ENCODE peak calls at places on chromosomes 6 and 20, in six cellular contexts. R is PC-3, A is spleen, G is Karpas-422, Q is heart left ventricle, X is neural progenitor cell. B is an unnamed sample. For H3K36me3, the result is how much of the 10 kb centered on the place peaks cover.

GRCh38 chr6:22727709-22728108 is 158.3 kb downstream of the HDGFL1 start:
- DNase-seq in R (no peak), A (no peak), G (no peak), Q (no peak), X (no peak), B (no peak)

GRCh38 chr6:80638222-80639055 is 532.0 kb downstream of the BCKDHB start:
- DNase-seq in R (peak), A (no peak), G (no peak), Q (no peak), X (no peak), B (peak)

GRCh38 chr6:149987602-149988107 is 23.9 kb downstream of the ULBP1 start:
- DNase-seq in R (no peak), A (no peak), G (no peak), Q (no peak), X (no peak), B (no peak)

GRCh38 chr6:90219168-90219985 is 77.3 kb downstream of the BACH2 start:
- DNase-seq in R (peak), A (no peak), G (no peak), Q (no peak), X (peak), B (no peak)

GRCh38 chr6:38350882-38351281 is 288.8 kb downstream of the BTBD9 start:
- DNase-seq in R (no peak), A (no peak), G (no peak), Q (no peak), X (peak), B (no peak)

GRCh38 chr6:23456396-23456795 is 669.6 kb upstream of the NRSN1 start:
- DNase-seq in R (no peak), A (no peak), G (no peak), Q (no peak), X (no peak), B (no peak)

GRCh38 chr20:38897267-38897666 is 28.9 kb upstream of the FAM83D start:
- DNase-seq in R (no peak), A (no peak), G (no peak), Q (no peak), X (no peak), B (no peak)

GRCh38 chr6:52976591-52977035 is 18.5 kb downstream of the GSTA4 start:
- DNase-seq in R (no peak), A (no peak), G (no peak), Q (no peak), X (peak), B (peak)

GRCh38 chr20:21156266-21156665 is 30.4 kb downstream of the KIZ start:
- DNase-seq in R (no peak), A (no peak), G (no peak), Q (no peak), X (no peak), B (no peak)

GRCh38 chr20:10640897-10641296 is 32.9 kb downstream of the JAG1 start:
- DNase-seq in R (no peak), A (no peak), G (no peak), Q (no peak), X (no peak), B (no peak)

GRCh38 chr20:10641893-10642292 is 31.9 kb downstream of the JAG1 start:
- DNase-seq in R (no peak), A (no peak), G (no peak), Q (no peak), X (no peak), B (no peak)

GRCh38 chr20:10642859-10643559 is 30.8 kb downstream of the JAG1 start:
- DNase-seq in R (no peak), A (no peak), G (no peak), Q (no peak), X (no peak), B (no peak)

GRCh38 chr20:10639762-10640556 is 33.8 kb downstream of the JAG1 start:
- DNase-seq in R (no peak), A (no peak), G (no peak), Q (no peak), X (peak), B (no peak)

DNA sequence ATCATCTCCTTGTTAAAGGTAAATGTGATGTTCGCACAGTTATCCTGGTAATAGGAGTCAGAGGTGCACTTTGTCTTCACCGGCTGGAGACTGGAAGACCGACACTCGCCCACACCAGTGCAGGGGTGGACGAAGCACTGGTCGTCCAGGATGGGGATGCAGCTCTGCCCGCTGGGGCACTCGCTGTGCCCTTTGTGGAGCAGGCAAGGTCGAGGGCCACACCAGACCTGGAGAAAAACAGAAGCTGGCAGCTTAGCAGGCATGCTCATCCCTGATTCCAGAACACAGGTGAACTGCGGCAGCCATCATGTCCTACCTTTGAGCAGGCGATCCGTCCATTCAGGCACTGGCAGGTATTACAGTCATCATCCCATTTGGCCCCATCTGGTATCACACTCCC is 32.3 kb downstream of the JAG1 start:
- DNase-seq in R (no peak), A (no peak), G (no peak), Q (no peak), X (no peak), B (no peak)
- H3K36me3 ChIP-seq in R (half or more), A (under half), G (under half), Q (half or more), X (under half), B (half or more)

GRCh38 chr20:609371-609964 is 641 bp downstream of the TCF15 start:
- DNase-seq in R (no peak), A (no peak), G (no peak), Q (no peak), X (no peak), B (no peak)
- H3K27ac ChIP-seq in R (no peak), A (no peak), G (no peak), Q (peak), X (no peak), B (no peak)

GRCh38 chr20:36206641-36207040 is 29.6 kb upstream of the AAR2 start:
- DNase-seq in R (no peak), A (no peak), G (no peak), Q (no peak), X (no peak), B (no peak)
- H3K36me3 ChIP-seq in R (under half), A (under half), G (under half), Q (half or more), X (under half), B (under half)

GRCh38 chr20:4020256-4020655 is 4.9 kb upstream of the RNF24 start:
- DNase-seq in R (no peak), A (no peak), G (no peak), Q (no peak), X (no peak), B (no peak)

GRCh38 chr20:4025125-4025524 is 9.8 kb upstream of the RNF24 start:
- DNase-seq in R (no peak), A (no peak), G (no peak), Q (no peak), X (no peak), B (no peak)

GRCh38 chr20:4025679-4026078 is 10.3 kb upstream of the RNF24 start:
- DNase-seq in R (no peak), A (no peak), G (no peak), Q (no peak), X (no peak), B (no peak)

GRCh38 chr20:4021905-4022304 is 6.5 kb upstream of the RNF24 start:
- DNase-seq in R (no peak), A (no peak), G (no peak), Q (no peak), X (no peak), B (no peak)

DNA sequence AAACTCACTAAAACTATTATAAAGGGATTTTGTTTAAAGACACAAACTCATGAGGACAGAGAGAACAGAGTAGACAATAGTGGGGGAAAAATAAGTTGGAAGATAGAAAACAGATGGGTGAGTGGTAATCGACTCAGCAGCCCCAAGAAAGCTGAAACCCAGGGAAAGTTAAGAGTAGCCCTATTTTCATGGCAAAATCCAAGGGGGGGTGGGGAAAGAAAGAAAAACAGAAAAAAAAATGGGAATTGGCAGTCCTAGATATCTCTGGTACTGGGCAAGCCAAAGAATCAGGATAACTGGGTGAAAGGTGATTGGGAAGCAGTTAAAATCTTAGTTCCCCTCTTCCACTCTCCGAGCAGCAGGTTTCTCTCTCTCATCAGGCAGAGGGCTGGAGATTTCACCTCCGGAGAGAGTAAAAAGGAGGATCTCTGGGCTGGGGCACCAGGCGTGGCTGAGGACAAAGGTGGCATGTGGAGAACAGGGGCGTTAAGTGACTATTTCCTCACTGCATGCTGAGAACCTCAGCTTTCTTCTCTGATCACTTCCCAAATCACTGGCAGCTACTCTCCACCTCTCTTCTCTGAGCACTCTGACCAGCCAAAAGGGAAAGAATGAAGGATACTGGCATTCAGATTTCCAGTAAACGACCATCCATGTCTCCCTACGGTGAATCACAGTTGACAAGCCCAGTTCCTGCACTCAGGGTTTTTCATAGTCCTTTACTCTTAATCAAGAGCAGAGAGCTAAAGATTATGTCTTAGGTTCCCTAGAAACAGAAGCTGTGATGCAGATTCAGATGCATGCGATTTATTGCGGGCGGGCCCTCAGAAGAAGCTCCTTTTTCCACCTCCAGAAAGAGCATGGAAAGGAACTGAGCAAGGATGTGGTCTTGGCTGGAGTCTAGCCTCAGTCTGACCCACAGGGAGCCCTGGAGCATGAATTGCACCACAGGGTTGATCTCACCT is 7.3 kb upstream of the RNF24 start:
- DNase-seq in R (no peak), A (no peak), G (no peak), Q (no peak), X (peak), B (no peak)
- H3K27ac ChIP-seq in R (no peak), A (no peak), G (no peak), Q (no peak), X (no peak), B (no peak)

B was measured in stomach.